ENCODE peak calls at places on chromosome 2, in nine cellular contexts. U is A549, Z is OCI-LY7, V is IMR-90, R is GM23338, L is transverse colon, N is gastrocnemius medialis, H is mesendoderm, B is body of pancreas. S is an unnamed sample. For H3K4me1, the result is how much of the 10 kb centered on the place peaks cover.

GRCh38 chr2:74327205-74327604 is 16.0 kb downstream of the SLC4A5 start:
- DNase-seq in U (no peak), Z (no peak), H (no peak), L (no peak), R (no peak), V (no peak), B (no peak), N (no peak), S (no peak)

GRCh38 chr2:106138904-106139574 is 55.1 kb downstream of the UXS1 start:
- DNase-seq in U (no peak), L (no peak), V (no peak), H (no peak), Z (no peak), R (no peak), N (no peak), B (no peak), S (no peak)

GRCh38 chr2:237511885-237512405 is 24.9 kb downstream of the MLPH start:
- DNase-seq in R (no peak), L (no peak), B (no peak), U (no peak), V (no peak), N (no peak), H (no peak), Z (no peak), S (no peak)

GRCh38 chr2:21413082-21413481 is 289.3 kb downstream of the TDRD15 start:
- DNase-seq in B (no peak), H (no peak), L (no peak), R (no peak), U (no peak), N (no peak), V (peak), Z (no peak), S (no peak)

GRCh38 chr2:219658861-219659260 is 31.4 kb downstream of the SLC4A3 start:
- DNase-seq in L (no peak), V (no peak), B (no peak), N (no peak), Z (no peak), U (no peak), H (no peak), R (no peak), S (no peak)

GRCh38 chr2:51579412-51579811 is 547.5 kb upstream of the NRXN1 start:
- DNase-seq in V (no peak), Z (no peak), B (no peak), N (no peak), L (no peak), R (no peak), U (no peak), H (no peak), S (no peak)

GRCh38 chr2:29281585-29281984 is 166.4 kb downstream of the CLIP4 start:
- DNase-seq in V (peak), R (no peak), H (no peak), B (peak), N (no peak), Z (no peak), U (peak), L (no peak), S (peak)

GRCh38 chr2:28591711-28592365 is 96.0 kb downstream of the PLB1 start:
- DNase-seq in U (no peak), B (no peak), R (no peak), L (no peak), Z (no peak), H (no peak), N (peak), V (no peak), S (no peak)

GRCh38 chr2:47208852-47209606 is 53.9 kb upstream of the STPG4 start:
- DNase-seq in L (no peak), H (no peak), R (no peak), U (peak), V (peak), N (no peak), Z (no peak), B (no peak), S (peak)

GRCh38 chr2:85772019-85772745 is 18.4 kb downstream of the ATOH8 start:
- DNase-seq in H (peak), Z (no peak), N (peak), V (peak), B (peak), R (peak), U (peak), L (peak), S (peak)

GRCh38 chr2:111236027-111236426 is 115.3 kb downstream of the BCL2L11 start:
- DNase-seq in U (no peak), H (no peak), N (peak), L (no peak), Z (no peak), V (no peak), B (no peak), R (no peak), S (no peak)

GRCh38 chr2:234292205-234292954 is 204.5 kb downstream of the ARL4C start:
- DNase-seq in H (peak), Z (peak), L (peak), N (no peak), R (no peak), V (no peak), B (no peak), U (no peak), S (no peak)

GRCh38 chr2:70143314-70144150 is 47.3 kb downstream of the C2orf42 start:
- DNase-seq in U (peak), Z (no peak), N (peak), H (peak), L (peak), V (peak), B (peak), R (peak), S (peak)

GRCh38 chr2:96400049-96401000 is 64.8 kb downstream of the NCAPH start:
- DNase-seq in R (no peak), Z (no peak), L (no peak), N (no peak), B (no peak), H (no peak), U (no peak), V (no peak), S (no peak)

GRCh38 chr2:209872675-209873074 is 101.0 kb downstream of the UNC80 start:
- DNase-seq in U (peak), N (no peak), L (no peak), R (peak), H (peak), V (no peak), B (peak), Z (no peak), S (no peak)

GRCh38 chr2:164032995-164033394 is 297.2 kb upstream of the FIGN start:
- DNase-seq in Z (peak), B (no peak), R (no peak), U (no peak), H (no peak), N (no peak), V (no peak), L (no peak), S (no peak)

GRCh38 chr2:102120261-102121259 is 22.0 kb upstream of the IL1R1 start:
- DNase-seq in B (peak), U (no peak), R (no peak), V (no peak), N (no peak), Z (no peak), L (peak), H (no peak), S (no peak)

GRCh38 chr2:98664323-98664722 is 55.9 kb downstream of the UNC50 start:
- DNase-seq in B (peak), L (no peak), R (no peak), Z (no peak), U (no peak), V (no peak), H (peak), N (no peak), S (peak)

GRCh38 chr2:21330786-21331391 is 207.1 kb downstream of the TDRD15 start:
- DNase-seq in N (no peak), V (peak), U (no peak), H (no peak), R (no peak), B (no peak), Z (no peak), L (no peak), S (no peak)

GRCh38 chr2:147989809-147990403 is 30.6 kb downstream of the ORC4 start:
- DNase-seq in H (peak), L (no peak), Z (peak), N (no peak), B (peak), U (peak), V (peak), R (peak), S (peak)

GRCh38 chr2:237662671-237663093 is 35.3 kb downstream of the LRRFIP1 start:
- DNase-seq in Z (peak), L (peak), H (peak), B (peak), U (no peak), R (peak), V (peak), N (peak), S (peak)

GRCh38 chr2:100039291-100039985 is 103.0 kb downstream of the AFF3 start:
- DNase-seq in U (no peak), V (no peak), H (no peak), L (no peak), N (no peak), B (no peak), Z (no peak), R (no peak), S (no peak)

GRCh38 chr2:2484301-2484700 is 153.2 kb upstream of the MYT1L start:
- DNase-seq in B (no peak), V (no peak), U (no peak), N (no peak), Z (no peak), L (no peak), H (no peak), R (no peak), S (no peak)

GRCh38 chr2:68643874-68644485 is 601 bp downstream of the PROKR1 start:
- DNase-seq in U (no peak), Z (no peak), H (no peak), V (no peak), R (no peak), N (no peak), L (no peak), B (no peak), S (no peak)

GRCh38 chr2:120999374-121000097 is 263.9 kb downstream of the GLI2 start:
- DNase-seq in R (no peak), H (no peak), U (no peak), B (no peak), N (no peak), V (no peak), L (no peak), Z (no peak), S (no peak)

GRCh38 chr2:127661949-127662510 is 13.3 kb downstream of the LIMS2 start:
- DNase-seq in V (no peak), N (peak), L (peak), U (no peak), H (no peak), B (no peak), Z (no peak), R (no peak), S (no peak)

GRCh38 chr2:42929985-42930581 is 137.7 kb upstream of the HAAO start:
- DNase-seq in B (peak), U (no peak), V (peak), Z (no peak), N (no peak), L (no peak), H (peak), R (peak), S (peak)
- H3K4me1 ChIP-seq in B (half or more), U (under half), V (half or more), Z (under half), N (half or more), L (half or more), H (under half), R (under half), S (half or more)

GRCh38 chr2:42170619-42171395 is 1.7 kb downstream of the EML4 start:
- DNase-seq in L (no peak), H (no peak), U (no peak), V (no peak), Z (peak), B (no peak), R (no peak), N (no peak), S (peak)

GRCh38 chr2:42172566-42172965 is 3.4 kb downstream of the EML4 start:
- DNase-seq in B (no peak), V (no peak), Z (no peak), N (no peak), R (no peak), U (no peak), L (no peak), H (no peak), S (no peak)

GRCh38 chr2:42171396-42171971 is 2.3 kb downstream of the EML4 start:
- DNase-seq in V (peak), L (no peak), B (no peak), H (peak), U (no peak), N (no peak), Z (peak), R (peak), S (peak)

GRCh38 chr2:42169869-42170465 is 814 bp downstream of the EML4 start:
- DNase-seq in R (peak), L (no peak), B (no peak), Z (peak), H (no peak), N (no peak), V (peak), U (no peak), S (peak)

DNA sequence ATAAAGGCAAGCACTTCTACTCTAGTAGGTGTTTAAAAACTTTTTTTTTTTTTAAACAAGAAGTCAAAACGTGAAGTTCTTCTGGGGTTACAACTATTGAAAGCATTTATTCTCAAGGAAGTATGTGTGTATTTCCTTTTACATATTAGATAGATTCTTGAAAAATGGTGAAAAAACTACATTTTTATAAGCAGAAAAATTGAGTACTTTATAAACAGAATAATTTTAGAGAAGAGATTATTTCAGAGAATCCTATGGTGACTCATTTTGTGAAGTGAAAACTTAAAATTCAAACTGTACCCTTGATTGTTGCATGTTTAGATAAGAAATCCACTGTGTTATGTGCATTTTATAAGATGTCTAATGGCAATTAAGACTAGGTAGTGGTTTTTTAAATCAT is 2.9 kb downstream of the EML4 start:
- DNase-seq in U (no peak), V (no peak), L (no peak), Z (no peak), R (no peak), B (no peak), N (no peak), H (no peak), S (no peak)
- H3K4me3 ChIP-seq in U (no peak), V (peak), L (peak), Z (peak), R (peak), B (no peak), N (no peak), H (no peak), S (no peak)

GRCh38 chr2:172438741-172439508 is 11.5 kb downstream of the ITGA6 start:
- DNase-seq in R (no peak), V (peak), H (no peak), L (peak), Z (no peak), B (no peak), U (peak), N (no peak), S (peak)

GRCh38 chr2:172439509-172439860 is 12.1 kb downstream of the ITGA6 start:
- DNase-seq in L (no peak), H (no peak), U (no peak), N (no peak), V (no peak), Z (no peak), R (no peak), B (no peak), S (no peak)

GRCh38 chr2:172439911-172440310 is 12.5 kb downstream of the ITGA6 start:
- DNase-seq in R (no peak), H (no peak), N (no peak), V (no peak), U (no peak), Z (no peak), B (no peak), L (no peak), S (no peak)

GRCh38 chr2:172442072-172442895 is 14.9 kb downstream of the ITGA6 start:
- DNase-seq in V (peak), B (peak), R (no peak), Z (no peak), N (peak), H (peak), U (peak), L (peak), S (peak)

DNA sequence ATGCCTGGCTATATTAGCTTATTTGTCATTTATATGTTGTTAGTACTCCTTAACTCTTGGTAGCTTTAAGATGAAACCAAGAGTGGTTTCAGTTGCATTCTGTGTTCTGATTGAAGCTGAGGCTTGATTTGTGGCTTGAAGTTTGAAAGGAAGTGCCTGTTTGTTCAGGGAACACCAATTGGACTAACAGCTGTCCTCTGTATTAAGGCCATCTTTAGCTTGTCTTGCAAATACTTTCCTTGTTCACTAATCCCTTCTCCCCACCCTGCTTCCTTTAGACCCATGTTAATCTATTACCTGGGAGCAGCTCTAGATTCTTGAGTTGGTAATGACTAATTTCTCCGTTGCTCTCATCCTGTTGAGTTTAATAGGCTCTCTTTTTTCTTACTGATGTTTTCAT is 13.4 kb downstream of the ITGA6 start:
- DNase-seq in R (no peak), U (peak), N (no peak), H (no peak), B (no peak), V (no peak), Z (no peak), L (no peak), S (no peak)
- H3K4me1 ChIP-seq in R (half or more), U (half or more), N (half or more), H (under half), B (half or more), V (under half), Z (under half), L (under half), S (under half)

DNA sequence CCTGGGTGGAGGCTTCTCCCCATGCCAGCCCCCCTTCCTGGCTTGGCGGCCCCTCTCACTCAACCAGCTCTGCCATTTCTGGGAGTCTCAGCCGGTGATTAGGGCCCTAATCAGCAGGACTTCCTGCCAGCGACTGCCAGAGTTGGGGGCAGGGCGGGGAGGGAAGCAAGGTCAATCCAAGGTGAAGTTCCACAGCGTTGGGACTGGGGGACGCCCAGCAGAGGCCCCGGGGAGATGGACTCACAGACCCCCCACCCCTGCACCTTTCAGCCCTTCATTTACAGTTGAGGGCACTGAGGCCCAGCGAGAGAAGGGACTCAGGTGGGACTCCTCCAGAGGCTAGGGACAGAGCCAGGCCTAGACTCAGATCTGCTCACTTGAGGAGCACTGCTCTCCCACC is 65.3 kb downstream of the TNS1 start:
- DNase-seq in U (no peak), L (no peak), H (no peak), V (no peak), N (no peak), Z (no peak), R (peak), B (peak), S (no peak)
- H3K4me3 ChIP-seq in U (no peak), L (peak), H (no peak), V (no peak), N (peak), Z (no peak), R (no peak), B (no peak), S (no peak)

DNA sequence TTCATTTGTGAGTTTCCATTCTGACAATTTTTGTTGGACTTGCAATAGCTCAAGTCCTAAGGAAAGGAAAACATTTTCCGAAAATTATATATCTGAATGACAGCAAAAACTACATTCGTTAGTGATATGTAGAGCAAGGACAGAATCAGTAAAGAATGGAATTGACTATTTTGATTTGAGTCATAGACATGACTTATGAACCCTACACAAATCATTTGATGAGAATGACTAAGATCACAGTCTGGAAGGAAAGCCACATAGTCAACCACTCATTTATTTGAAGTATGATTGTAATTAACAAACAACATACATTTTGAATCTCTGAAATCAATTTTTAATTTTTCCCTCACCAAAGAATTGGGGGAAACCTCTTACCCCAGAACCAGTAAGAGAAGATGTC is 231.6 kb upstream of the CRIM1 start:
- DNase-seq in L (no peak), H (no peak), N (no peak), Z (no peak), V (no peak), U (no peak), B (no peak), R (no peak), S (no peak)
- H3K4me1 ChIP-seq in L (under half), H (under half), N (under half), Z (under half), V (under half), U (under half), B (under half), R (under half), S (under half)

GRCh38 chr2:110101280-110101844 is 14.3 kb downstream of the MALL start:
- DNase-seq in L (peak), U (peak), Z (no peak), H (peak), N (peak), R (peak), V (peak), B (peak), S (peak)

GRCh38 chr2:110104025-110104771 is 11.4 kb downstream of the MALL start:
- DNase-seq in L (no peak), H (no peak), Z (no peak), B (no peak), V (no peak), N (no peak), U (peak), R (no peak), S (no peak)

GRCh38 chr2:110103060-110103961 is 12.3 kb downstream of the MALL start:
- DNase-seq in V (no peak), U (no peak), R (no peak), Z (no peak), N (no peak), L (peak), H (no peak), B (no peak), S (no peak)

GRCh38 chr2:110099471-110100225 is 16.0 kb downstream of the MALL start:
- DNase-seq in U (no peak), V (no peak), B (no peak), L (no peak), N (no peak), Z (no peak), R (no peak), H (no peak), S (no peak)

GRCh38 chr2:110101911-110102774 is 13.5 kb downstream of the MALL start:
- DNase-seq in R (no peak), V (peak), H (no peak), L (no peak), U (peak), Z (no peak), B (no peak), N (no peak), S (peak)
- H3K4me3 ChIP-seq in R (no peak), V (no peak), H (no peak), L (no peak), U (peak), Z (no peak), B (no peak), N (no peak), S (peak)

GRCh38 chr2:227720680-227721079 is 2.9 kb upstream of the SLC19A3 start:
- DNase-seq in U (no peak), B (no peak), Z (no peak), H (no peak), N (no peak), R (no peak), L (no peak), V (no peak), S (no peak)

GRCh38 chr2:227719637-227720036 is 1.8 kb upstream of the SLC19A3 start:
- DNase-seq in R (no peak), V (no peak), N (no peak), U (no peak), L (no peak), B (no peak), Z (no peak), H (no peak), S (no peak)

GRCh38 chr2:227716501-227716900 is 1.3 kb downstream of the SLC19A3 start:
- DNase-seq in L (no peak), H (no peak), V (no peak), R (no peak), U (no peak), B (no peak), Z (no peak), N (no peak), S (no peak)

GRCh38 chr2:227717687-227718567 is at the start of gene SLC19A3:
- DNase-seq in N (peak), H (peak), L (peak), Z (no peak), B (peak), V (peak), R (peak), U (peak), S (peak)
- H3K4me1 ChIP-seq in N (under half), H (under half), L (under half), Z (under half), B (under half), V (under half), R (under half), U (under half), S (under half)

GRCh38 chr2:233068762-233069418 is 8.7 kb downstream of the INPP5D start:
- DNase-seq in V (no peak), L (no peak), N (no peak), B (no peak), Z (no peak), U (no peak), H (no peak), R (no peak), S (no peak)
- H3K4me3 ChIP-seq in V (no peak), L (no peak), N (no peak), B (no peak), Z (no peak), U (no peak), H (no peak), R (no peak), S (no peak)